ENCODE peak calls at places on chromosome 14, in four cellular contexts. Z, G, N and R are unnamed samples. For H3K4me1, the result is how much of the 10 kb centered on the place peaks cover.

GRCh38 chr14:51319181-51319597 is 79.1 kb downstream of the TMX1 start:
- DNase-seq in N (no peak), Z (no peak), G (no peak), R (no peak)

GRCh38 chr14:85566603-85567002 is 36.7 kb downstream of the FLRT2 start:
- DNase-seq in N (no peak), G (no peak), Z (no peak), R (no peak)

GRCh38 chr14:53110103-53110502 is 43.0 kb downstream of the DDHD1 start:
- DNase-seq in G (no peak), N (no peak), Z (no peak), R (no peak)

GRCh38 chr14:80447396-80447795 is 236.1 kb upstream of the DIO2 start:
- DNase-seq in N (no peak), G (no peak), Z (no peak), R (no peak)

GRCh38 chr14:90061849-90062794 is at the start of gene KCNK13:
- DNase-seq in N (no peak), G (peak), Z (no peak), R (no peak)

GRCh38 chr14:81303258-81303935 is 82.6 kb upstream of the GTF2A1 start:
- DNase-seq in G (no peak), N (peak), Z (peak), R (no peak)

GRCh38 chr14:96894966-96895365 is 97.8 kb downstream of the VRK1 start:
- DNase-seq in Z (no peak), N (no peak), G (no peak), R (no peak)

GRCh38 chr14:56117765-56118610 is at the start of gene PELI2:
- DNase-seq in N (peak), G (peak), Z (peak), R (no peak)

GRCh38 chr14:61959348-61959747 is 197.1 kb downstream of the SNAPC1 start:
- DNase-seq in N (no peak), G (no peak), Z (no peak), R (no peak)

GRCh38 chr14:44453433-44454171 is 53.5 kb downstream of the FSCB start:
- DNase-seq in N (no peak), Z (no peak), G (no peak), R (no peak)

GRCh38 chr14:40368314-40368713 is 936.1 kb upstream of the FBXO33 start:
- DNase-seq in G (no peak), Z (no peak), N (no peak), R (no peak)

GRCh38 chr14:29805415-29806123 is 122.1 kb downstream of the PRKD1 start:
- DNase-seq in N (peak), G (no peak), Z (no peak), R (no peak)

GRCh38 chr14:37062191-37062803 is 110.1 kb downstream of the SLC25A21 start:
- DNase-seq in N (no peak), G (no peak), Z (no peak), R (no peak)

GRCh38 chr14:54902521-54903420 is at the start of gene GCH1:
- DNase-seq in G (peak), N (peak), Z (peak), R (peak)

GRCh38 chr14:99277534-99277933 is 5.5 kb upstream of the BCL11B start:
- DNase-seq in Z (no peak), N (no peak), G (no peak), R (no peak)

GRCh38 chr14:69014829-69015259 is 35.7 kb upstream of the ACTN1 start:
- DNase-seq in N (no peak), G (no peak), Z (no peak), R (no peak)

GRCh38 chr14:65373671-65374039 is 38.9 kb upstream of the FUT8 start:
- DNase-seq in Z (no peak), G (no peak), N (no peak), R (no peak)

GRCh38 chr14:20503905-20504304 is 1.4 kb upstream of the RNASE10 start:
- DNase-seq in N (no peak), Z (no peak), G (no peak), R (no peak)

GRCh38 chr14:97995038-97995437 is 1197.9 kb downstream of the VRK1 start:
- DNase-seq in Z (no peak), N (no peak), G (no peak), R (no peak)

GRCh38 chr14:97994020-97994531 is 1196.9 kb downstream of the VRK1 start:
- DNase-seq in N (no peak), Z (no peak), G (no peak), R (no peak)

GRCh38 chr14:97993508-97994019 is 1196.4 kb downstream of the VRK1 start:
- DNase-seq in Z (no peak), G (no peak), N (no peak), R (no peak)

GRCh38 chr14:97995571-97995970 is 1198.4 kb downstream of the VRK1 start:
- DNase-seq in Z (no peak), G (no peak), N (no peak), R (no peak)
- H3K4me1 ChIP-seq in Z (under half), G (under half), N (under half), R (under half)

GRCh38 chr14:22059201-22059600 is 385.6 kb upstream of the OR4E1 start:
- DNase-seq in N (no peak), G (no peak), Z (no peak), R (no peak)
- TF ChIP-seq YY1 in N (no peak), G (no peak), Z (no peak), R (no peak)

GRCh38 chr14:72892103-72892878 is 1.6 kb downstream of the DPF3 start:
- DNase-seq in G (peak), Z (no peak), N (no peak), R (no peak)
- H3K4me1 ChIP-seq in G (under half), Z (under half), N (under half), R (under half)

GRCh38 chr14:100654814-100655795 is 67.9 kb upstream of the BEGAIN start:
- DNase-seq in Z (no peak), G (peak), N (peak), R (no peak)
- TF ChIP-seq YY1 in Z (peak), G (no peak), N (no peak), R (no peak)

DNA sequence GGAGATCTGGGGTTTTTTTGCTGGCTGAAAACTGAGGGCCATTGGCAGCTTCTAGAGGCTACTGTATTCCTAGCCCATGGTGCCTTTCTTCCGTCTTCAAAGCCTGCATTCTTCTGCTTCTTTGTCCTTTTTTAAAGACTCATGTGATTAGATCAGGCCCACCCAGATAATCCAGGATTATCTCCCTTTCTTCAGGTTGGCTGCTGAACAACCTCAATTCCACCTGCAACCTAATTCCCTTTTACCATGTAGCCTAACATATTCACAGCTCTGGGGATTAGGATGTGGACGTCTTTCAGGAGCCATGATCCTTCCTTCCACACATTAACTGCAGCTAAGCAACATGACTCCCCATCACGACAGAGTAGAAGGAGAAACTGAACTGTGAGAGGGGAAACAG is 985.5 kb downstream of the DIO2 start:
- DNase-seq in G (no peak), Z (no peak), N (no peak), R (no peak)
- H3K4me1 ChIP-seq in G (under half), Z (under half), N (under half), R (under half)

GRCh38 chr14:103488071-103488470 is 34.6 kb downstream of the CKB start:
- DNase-seq in G (no peak), N (no peak), Z (no peak), R (no peak)

GRCh38 chr14:103488960-103489359 is 33.7 kb downstream of the CKB start:
- DNase-seq in Z (no peak), N (no peak), G (no peak), R (no peak)

GRCh38 chr14:103480595-103480994 is 42.0 kb downstream of the CKB start:
- DNase-seq in N (no peak), G (no peak), Z (no peak), R (no peak)

GRCh38 chr14:103485504-103485903 is 37.1 kb downstream of the CKB start:
- DNase-seq in N (no peak), G (no peak), Z (no peak), R (no peak)

DNA sequence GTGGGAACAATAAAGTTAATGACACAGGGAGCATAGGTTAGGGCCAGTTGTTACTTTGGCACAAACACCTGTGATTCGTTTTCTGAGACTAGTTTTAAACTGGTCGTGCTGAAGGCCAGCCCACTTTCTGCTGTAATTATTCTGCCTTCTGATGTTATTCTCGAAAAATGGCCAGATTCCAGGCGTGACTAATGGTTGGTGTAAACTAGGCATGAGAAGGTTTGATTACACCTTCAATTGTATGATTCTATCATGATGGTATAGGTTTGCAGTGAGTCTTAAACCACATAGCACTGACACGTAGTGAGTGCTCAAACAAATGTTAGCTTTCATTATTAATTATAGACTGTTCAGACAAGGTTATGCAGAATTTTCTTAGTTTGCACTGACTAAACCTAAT is 39.0 kb downstream of the CKB start:
- DNase-seq in G (no peak), N (no peak), Z (no peak), R (no peak)
- TF ChIP-seq YY1 in G (no peak), N (no peak), Z (no peak), R (no peak)

GRCh38 chr14:105059917-105060565 is 5.2 kb downstream of the GPR132 start:
- DNase-seq in Z (no peak), G (no peak), N (no peak), R (no peak)

GRCh38 chr14:105062048-105062433 is 3.2 kb downstream of the GPR132 start:
- DNase-seq in G (no peak), Z (no peak), N (no peak), R (no peak)

GRCh38 chr14:105059035-105059916 is 6.0 kb downstream of the GPR132 start:
- DNase-seq in N (no peak), G (peak), Z (no peak), R (no peak)

GRCh38 chr14:105061428-105062047 is 3.7 kb downstream of the GPR132 start:
- DNase-seq in G (no peak), N (no peak), Z (no peak), R (no peak)

DNA sequence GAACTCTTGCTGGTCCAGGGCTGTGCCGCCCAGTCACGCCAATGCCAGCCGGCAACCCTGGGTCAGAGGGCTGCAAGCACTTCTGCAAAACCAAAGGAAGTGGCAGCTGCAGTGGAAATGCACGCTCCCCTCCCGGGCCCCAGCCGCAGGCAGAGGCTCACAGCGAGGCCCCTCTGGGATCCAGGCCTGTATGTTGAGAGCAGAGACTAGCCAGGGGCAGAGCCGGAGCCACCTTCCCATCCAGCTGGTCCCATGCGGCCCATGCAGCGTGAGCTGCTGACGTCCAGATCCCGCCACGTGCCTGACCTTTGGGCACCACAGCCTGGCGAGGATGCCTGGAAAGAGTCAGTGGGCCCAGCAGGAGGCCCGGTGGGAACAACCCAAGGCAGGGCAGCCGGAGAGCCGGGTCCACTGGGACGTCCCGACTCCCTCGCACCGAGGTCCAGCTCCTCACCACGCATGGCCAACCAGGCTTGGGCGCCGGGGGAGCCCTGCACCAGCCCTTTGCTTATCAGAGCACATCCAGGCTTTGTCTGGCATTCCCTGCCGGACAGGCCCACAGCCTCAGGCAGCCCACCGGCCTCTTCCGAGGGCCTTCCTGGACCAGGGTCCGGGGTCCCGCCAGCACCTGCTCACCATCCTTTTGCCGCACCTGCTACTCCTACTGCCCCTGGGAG is 4.3 kb downstream of the GPR132 start:
- DNase-seq in N (no peak), G (peak), Z (no peak), R (no peak)
- H3K4me1 ChIP-seq in N (under half), G (under half), Z (under half), R (under half)